ENCODE peak calls at places on chromosomes 3 and 15, in ten cellular contexts. I, F, M, E, Q, H, P, X, J and G are unnamed samples.

GRCh38 chr15:71149645-71150557 is 34.6 kb downstream of the THSD4 start:
- DNase-seq in I (no peak), F (no peak), M (no peak), E (peak; percentile 47), Q (no peak), H (peak; percentile 79), P (no peak), X (no peak), J (no peak), G (peak; percentile 22)

GRCh38 chr3:60746690-60747416 is 504.4 kb downstream of the FHIT start:
- DNase-seq in I (no peak), F (no peak), M (no peak), E (no peak), Q (no peak), H (no peak), P (peak; percentile 16), X (no peak), J (no peak), G (no peak)

GRCh38 chr3:31226331-31226730 is 306.4 kb upstream of the STT3B start:
- DNase-seq in I (peak; percentile 94), F (peak; percentile 22), M (no peak), E (no peak), Q (no peak), H (no peak), P (no peak), X (peak; percentile 42), J (no peak), G (no peak)

GRCh38 chr3:196360586-196360985 is 22.4 kb upstream of the TM4SF19 start:
- DNase-seq in I (no peak), F (no peak), M (no peak), E (no peak), Q (no peak), H (no peak), P (peak; percentile 13), X (no peak), J (no peak), G (no peak)

GRCh38 chr3:36418296-36418695 is 38.0 kb downstream of the STAC start:
- DNase-seq in I (no peak), F (no peak), M (no peak), E (no peak), Q (no peak), H (no peak), P (no peak), X (no peak), J (no peak), G (no peak)

GRCh38 chr3:177905173-177905894 is 630.9 kb upstream of the KCNMB2 start:
- DNase-seq in I (no peak), F (no peak), M (no peak), E (no peak), Q (no peak), H (no peak), P (peak; percentile 90), X (no peak), J (no peak), G (peak; percentile 17)

GRCh38 chr15:96053039-96054021 is 277.2 kb upstream of the NR2F2 start:
- DNase-seq in I (no peak), F (no peak), M (no peak), E (peak; percentile 57), Q (no peak), H (peak; percentile 39), P (no peak), X (no peak), J (peak; percentile 21), G (peak; percentile 36)

GRCh38 chr3:106425021-106425420 is 556.2 kb upstream of the CBLB start:
- DNase-seq in I (no peak), F (no peak), M (no peak), E (no peak), Q (no peak), H (no peak), P (peak; percentile 81), X (no peak), J (no peak), G (no peak)

GRCh38 chr3:111594205-111594604 is 941 bp downstream of the ZBED2 start:
- DNase-seq in I (no peak), F (no peak), M (no peak), E (no peak), Q (no peak), H (no peak), P (peak; percentile 91), X (no peak), J (no peak), G (no peak)

GRCh38 chr15:93081399-93081798 is 7.6 kb downstream of the RGMA start:
- DNase-seq in I (no peak), F (no peak), M (no peak), E (no peak), Q (no peak), H (no peak), P (no peak), X (no peak), J (no peak), G (no peak)

GRCh38 chr3:136546718-136547117 is 205.5 kb downstream of the STAG1 start:
- DNase-seq in I (peak; percentile 19), F (no peak), M (no peak), E (no peak), Q (no peak), H (no peak), P (peak; percentile 22), X (no peak), J (no peak), G (no peak)

GRCh38 chr3:43061101-43061895 is 44.6 kb downstream of the POMGNT2 start:
- DNase-seq in I (no peak), F (no peak), M (no peak), E (no peak), Q (no peak), H (no peak), P (no peak), X (no peak), J (peak; percentile 36), G (no peak)

GRCh38 chr3:107205354-107205753 is 171.9 kb upstream of the CCDC54 start:
- DNase-seq in I (no peak), F (no peak), M (no peak), E (no peak), Q (no peak), H (no peak), P (no peak), X (no peak), J (no peak), G (no peak)

GRCh38 chr3:35670408-35670807 is 31.1 kb downstream of the ARPP21 start:
- DNase-seq in I (no peak), F (no peak), M (no peak), E (peak; percentile 34), Q (no peak), H (no peak), P (no peak), X (no peak), J (no peak), G (no peak)

GRCh38 chr3:151837057-151837456 is 23.1 kb downstream of the AADAC start:
- DNase-seq in I (no peak), F (no peak), M (no peak), E (no peak), Q (no peak), H (peak; percentile 54), P (peak; percentile 89), X (no peak), J (no peak), G (peak; percentile 26)

GRCh38 chr3:36494461-36495109 is 114.3 kb downstream of the STAC start:
- DNase-seq in I (no peak), F (no peak), M (no peak), E (no peak), Q (no peak), H (peak; percentile 28), P (peak; percentile 12), X (no peak), J (peak; percentile 36), G (no peak)

GRCh38 chr3:98777801-98778220 is 14.7 kb downstream of the ST3GAL6 start:
- DNase-seq in I (no peak), F (no peak), M (no peak), E (no peak), Q (no peak), H (no peak), P (peak; percentile 80), X (no peak), J (no peak), G (no peak)

GRCh38 chr3:15325228-15325627 is 7.2 kb downstream of the SH3BP5 start:
- DNase-seq in I (no peak), F (no peak), M (no peak), E (peak; percentile 53), Q (no peak), H (no peak), P (peak; percentile 85), X (no peak), J (peak; percentile 26), G (peak; percentile 58)
- H3K27ac ChIP-seq in I (no peak overlapping the region), F (no peak overlapping the region), M (peak overlapping the region; percentile 63), E (peak overlapping the region; percentile 18), Q (no peak overlapping the region), H (no peak overlapping the region), P (no peak overlapping the region), X (no peak overlapping the region), J (peak overlapping the region; percentile 52), G (peak overlapping the region; percentile 15)

GRCh38 chr15:79349526-79349925 is 38.6 kb downstream of the TMED3 start:
- DNase-seq in I (no peak), F (no peak), M (no peak), E (no peak), Q (no peak), H (no peak), P (no peak), X (no peak), J (peak; percentile 33), G (no peak)
- H3K9me3 ChIP-seq in I (no peaks in the 10 kb centered on the region), F (no peaks in the 10 kb centered on the region), M (no peaks in the 10 kb centered on the region), E (no peaks in the 10 kb centered on the region), Q (no peaks in the 10 kb centered on the region), H (no peaks in the 10 kb centered on the region), P (no peaks in the 10 kb centered on the region), X (no peaks in the 10 kb centered on the region), J (no peaks in the 10 kb centered on the region), G (no peaks in the 10 kb centered on the region)

DNA sequence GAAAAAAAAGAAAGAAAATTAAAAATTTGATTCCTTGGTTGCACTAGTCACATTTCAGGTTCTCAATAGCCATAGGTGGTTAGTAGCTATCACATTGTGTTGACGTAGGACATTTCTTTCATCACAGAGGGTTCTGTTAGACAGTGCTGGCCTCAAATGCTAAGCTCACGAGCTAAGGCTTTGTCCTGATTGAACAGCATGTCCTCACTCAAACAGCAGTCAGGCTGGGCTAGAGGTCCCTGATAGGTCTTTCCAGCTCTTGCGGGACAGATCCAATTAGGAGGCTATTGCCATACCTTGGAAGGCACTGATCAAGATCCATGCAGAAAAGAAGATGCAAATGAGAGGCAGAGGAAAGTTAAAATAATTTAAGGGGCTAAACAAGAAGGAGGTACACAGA is 85.9 kb upstream of the HACD2 start:
- DNase-seq in I (no peak), F (no peak), M (no peak), E (no peak), Q (no peak), H (no peak), P (no peak), X (no peak), J (no peak), G (no peak)
- H3K27ac ChIP-seq in I (no peak overlapping the region), F (no peak overlapping the region), M (peak overlapping the region; percentile 92), E (no peak overlapping the region), Q (no peak overlapping the region), H (no peak overlapping the region), P (no peak overlapping the region), X (no peak overlapping the region), J (no peak overlapping the region), G (no peak overlapping the region)

DNA sequence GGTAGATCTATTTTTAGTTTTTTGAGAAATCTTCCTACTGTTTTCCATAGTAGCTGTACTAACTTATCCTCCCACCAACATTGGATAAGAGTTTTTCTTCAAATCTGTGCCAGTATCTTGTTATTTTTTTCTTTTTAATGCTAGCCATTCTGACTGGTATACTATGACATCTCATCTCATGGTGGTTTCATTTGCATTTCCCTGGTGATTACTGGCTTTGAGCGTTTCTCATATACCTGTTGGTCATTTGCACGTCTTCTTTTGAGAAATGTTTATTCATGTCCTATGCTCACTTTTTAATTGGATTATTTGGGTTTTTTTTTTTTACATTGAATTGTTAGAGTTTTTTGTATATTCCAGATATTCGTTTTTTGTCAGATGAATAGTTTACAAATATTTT is 398.1 kb downstream of the OCA2 start:
- DNase-seq in I (no peak), F (no peak), M (no peak), E (no peak), Q (no peak), H (no peak), P (no peak), X (no peak), J (no peak), G (no peak)
- H3K9me3 ChIP-seq in I (no peaks in the 10 kb centered on the region), F (no peaks in the 10 kb centered on the region), M (no peaks in the 10 kb centered on the region), E (no peaks in the 10 kb centered on the region), Q (no peaks in the 10 kb centered on the region), H (no peaks in the 10 kb centered on the region), P (peaks cover 50% of the 10 kb centered on the region), X (peaks cover 3% of the 10 kb centered on the region), J (no peaks in the 10 kb centered on the region), G (no peaks in the 10 kb centered on the region)